ENCODE peak calls at places on chromosomes 12 and 14, in four cellular contexts. U is HepG2, Q is H1, G is GM12892. J is an unnamed sample.

GRCh38 chr12:12608557-12608957 is 3.1 kb upstream of the CREBL2 start:
- DNase-seq in U (peak; percentile 25), Q (no peak), G (no peak), J (no peak)

GRCh38 chr12:12216349-12217017 is 50.4 kb downstream of the LRP6 start:
- DNase-seq in G (no peak), Q (no peak), U (peak; percentile 67), J (no peak)

GRCh38 chr12:104643921-104644669 is 187.3 kb downstream of the CHST11 start:
- DNase-seq in G (no peak), Q (no peak), U (no peak), J (no peak)

GRCh38 chr12:115377781-115378180 is 693.8 kb upstream of the TBX3 start:
- DNase-seq in G (no peak), Q (no peak), U (no peak), J (no peak)

GRCh38 chr12:53575502-53576264 is 50.5 kb downstream of the ATF7 start:
- DNase-seq in U (no peak), G (no peak), Q (no peak), J (no peak)

GRCh38 chr14:68598089-68598488 is 194.8 kb downstream of the ZFP36L1 start:
- DNase-seq in Q (no peak), U (no peak), G (no peak), J (no peak)

GRCh38 chr12:94218244-94218643 is 69.9 kb downstream of the PLXNC1 start:
- DNase-seq in Q (peak; percentile 10), U (no peak), G (no peak), J (no peak)

GRCh38 chr12:2503762-2504161 is 291.0 kb upstream of the FKBP4 start:
- DNase-seq in G (no peak), Q (no peak), U (no peak), J (no peak)

GRCh38 chr12:100992194-100992593 is 197.6 kb downstream of the ANO4 start:
- DNase-seq in Q (no peak), G (no peak), U (no peak), J (no peak)

GRCh38 chr14:92516966-92517350 is 3.4 kb downstream of the RIN3 start:
- DNase-seq in U (no peak), Q (no peak), G (no peak), J (no peak)

GRCh38 chr14:34224221-34224620 is 237.8 kb downstream of the SPTSSA start:
- DNase-seq in Q (no peak), G (no peak), U (no peak), J (no peak)

GRCh38 chr12:10652192-10652591 is 21.7 kb downstream of the STYK1 start:
- DNase-seq in Q (no peak), U (no peak), G (no peak), J (no peak)

GRCh38 chr12:54296393-54297121 is 4.3 kb downstream of the NFE2 start:
- DNase-seq in U (no peak), Q (no peak), G (no peak), J (no peak)

GRCh38 chr12:57852195-57852594 is 5.7 kb upstream of the CTDSP2 start:
- DNase-seq in Q (no peak), U (no peak), G (no peak), J (no peak)

GRCh38 chr14:98138666-98139065 is 1133.3 kb downstream of the BCL11B start:
- DNase-seq in G (peak; percentile 5), U (no peak), Q (peak; percentile 76), J (peak; percentile 13)
- TF ChIP-seq TAF1 in G (no peak), U (no peak), Q (no peak), J (no peak)

GRCh38 chr12:105696-106095 is 39.1 kb downstream of the IQSEC3 start:
- DNase-seq in U (no peak), Q (no peak), G (no peak), J (no peak)

GRCh38 chr12:106118-106561 is 39.6 kb downstream of the IQSEC3 start:
- DNase-seq in G (peak; percentile 65), U (peak; percentile 17), Q (no peak), J (peak; percentile 74)

GRCh38 chr12:102879-103168 is 36.3 kb downstream of the IQSEC3 start:
- DNase-seq in Q (peak; percentile 66), U (no peak), G (no peak), J (no peak)

GRCh38 chr12:103169-103981 is 36.8 kb downstream of the IQSEC3 start:
- DNase-seq in Q (peak; percentile 66), U (no peak), G (no peak), J (no peak)

DNA sequence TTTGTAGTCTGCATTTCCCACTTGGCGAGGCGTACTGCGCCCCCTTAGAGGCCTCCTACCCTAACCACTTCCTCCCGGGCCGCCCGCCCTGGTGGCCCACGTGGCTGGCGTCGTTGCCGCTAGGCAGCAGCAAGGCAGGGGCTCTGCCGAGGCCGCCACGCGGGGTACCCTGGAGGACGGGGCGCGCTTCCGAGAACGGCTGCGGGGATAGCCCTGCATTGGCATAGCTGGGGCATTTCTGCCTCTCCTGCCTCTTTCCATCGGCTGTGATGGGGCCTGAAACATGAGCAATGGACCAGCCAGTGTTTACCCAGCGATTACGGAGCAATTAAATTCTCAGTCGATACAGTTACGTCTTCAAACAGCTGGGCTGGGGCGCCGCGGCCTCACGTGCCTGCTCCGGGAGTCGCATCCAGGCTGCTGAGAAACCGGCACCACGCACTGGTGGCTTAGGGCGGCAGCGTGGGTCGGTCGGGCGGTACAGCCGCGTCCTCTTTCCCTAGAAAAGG is 38.1 kb downstream of the IQSEC3 start:
- DNase-seq in U (peak; percentile 18), Q (peak; percentile 56), G (no peak), J (no peak)
- TF ChIP-seq POLR2A in U (no peak), Q (no peak), G (no peak), J (no peak)

DNA sequence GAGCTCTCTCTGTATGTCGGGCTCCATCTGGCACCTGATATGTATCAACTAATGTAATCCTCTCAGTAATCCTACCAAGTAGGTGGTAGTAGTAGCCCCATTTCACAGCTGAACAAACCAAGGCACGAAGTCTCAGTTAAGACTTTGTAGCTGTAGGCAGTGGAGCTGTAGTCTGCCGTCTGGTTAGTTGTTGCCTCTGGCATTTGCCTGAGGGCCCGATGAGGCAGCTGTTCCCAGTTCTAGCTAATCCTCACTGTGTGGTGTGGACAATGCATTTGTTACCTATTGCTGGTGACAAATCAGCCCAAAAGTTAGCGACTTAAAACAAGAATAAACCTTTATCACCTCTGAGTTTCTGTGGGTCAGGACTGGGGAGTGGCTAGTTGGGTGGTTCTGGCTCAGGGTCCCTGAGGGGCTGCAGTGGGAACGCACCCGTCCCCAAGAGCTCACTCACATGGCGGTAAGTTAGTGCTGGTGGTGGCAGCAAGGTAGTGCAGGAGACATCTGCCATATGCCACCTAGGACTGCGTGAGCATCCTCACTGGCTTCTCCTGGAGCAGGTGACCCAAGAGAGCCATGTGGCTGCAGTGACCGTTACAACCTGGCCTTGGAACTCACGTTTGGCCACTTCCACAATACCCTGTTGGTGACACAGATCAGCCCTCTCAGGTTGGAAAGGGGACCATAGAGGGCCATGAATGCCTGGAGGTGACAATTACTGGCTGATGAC is 5.6 kb downstream of the AACS start:
- DNase-seq in G (no peak), U (no peak), Q (no peak), J (no peak)
- TF ChIP-seq POLR2AphosphoS5 in G (no peak), U (no peak), Q (no peak), J (no peak)

DNA sequence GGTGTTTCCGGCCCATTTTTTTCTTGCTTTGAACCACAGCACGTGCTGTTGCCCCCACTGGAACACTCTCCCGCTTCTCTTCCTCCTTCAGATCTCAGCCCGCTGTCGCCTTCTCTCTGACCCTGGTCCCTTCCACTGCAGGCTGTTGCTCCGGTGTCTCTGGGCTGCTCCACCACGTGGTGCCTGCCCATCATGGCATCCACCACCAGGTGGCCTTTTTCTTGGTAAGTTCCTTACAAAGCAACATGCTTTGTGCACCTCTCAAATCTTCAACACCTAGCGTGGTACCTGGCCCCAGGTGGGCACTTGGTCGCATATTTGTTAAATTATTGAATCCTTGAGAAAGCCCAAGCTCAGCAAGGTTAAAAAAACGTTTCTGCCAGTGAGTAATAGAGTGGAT is 19.1 kb downstream of the TUNAR start:
- DNase-seq in Q (peak; percentile 77), U (peak; percentile 18), G (no peak), J (no peak)
- TF ChIP-seq TAF1 in Q (no peak), U (no peak), G (no peak), J (no peak)

GRCh38 chr12:63779498-63780481 is at the start of gene RXYLT1:
- DNase-seq in U (peak; percentile 48), G (peak; percentile 73), Q (peak; percentile 91), J (peak; percentile 81)
- TF ChIP-seq POLR2A in U (peak; percentile 94), G (peak; percentile 87), Q (no peak), J (peak; percentile 57)

DNA sequence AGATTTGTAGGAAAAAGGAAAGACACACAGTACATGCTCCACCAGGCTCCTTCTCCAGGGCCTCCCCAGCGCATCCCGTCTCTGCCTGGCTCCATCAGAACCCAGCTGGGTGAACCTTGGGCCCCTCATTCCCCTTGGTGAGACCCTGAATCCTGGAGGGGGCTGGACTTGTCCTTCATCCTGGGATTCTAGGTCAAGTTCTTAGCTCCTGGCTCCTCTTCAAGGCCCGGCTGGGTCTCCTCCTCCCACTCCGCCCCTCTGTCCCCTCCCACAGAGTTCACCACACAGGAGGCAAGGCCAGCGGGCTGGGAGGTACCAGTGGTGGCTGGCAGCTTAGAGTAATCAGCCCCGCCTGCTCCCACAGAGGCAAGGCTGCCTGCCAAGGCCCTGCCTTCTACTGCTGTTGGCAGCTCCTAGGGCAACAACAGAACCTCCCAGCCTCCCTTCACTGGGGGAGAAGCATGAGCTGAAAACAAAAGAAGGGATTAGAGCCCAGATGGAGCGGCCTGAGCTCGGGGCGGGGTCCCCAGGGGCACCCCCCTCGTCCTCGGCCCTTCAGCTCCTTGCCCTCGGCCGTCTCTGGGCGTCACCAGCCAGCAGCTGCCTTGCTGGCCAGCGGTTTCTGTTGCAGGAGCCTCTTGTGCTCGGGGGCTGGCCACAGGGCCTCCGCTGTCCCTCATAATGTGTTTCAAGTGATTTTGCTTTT is 49.4 kb downstream of the PSMA6 start:
- DNase-seq in G (no peak), U (peak; percentile 91), Q (no peak), J (no peak)
- TF ChIP-seq POLR2AphosphoS5 in G (no peak), U (peak; percentile 59), Q (no peak), J (no peak)

GRCh38 chr12:6745751-6746525 is 7.0 kb downstream of the MLF2 start:
- DNase-seq in Q (no peak), G (no peak), U (no peak), J (no peak)
- TF ChIP-seq TAF1 in Q (no peak), G (no peak), U (no peak), J (no peak)

DNA sequence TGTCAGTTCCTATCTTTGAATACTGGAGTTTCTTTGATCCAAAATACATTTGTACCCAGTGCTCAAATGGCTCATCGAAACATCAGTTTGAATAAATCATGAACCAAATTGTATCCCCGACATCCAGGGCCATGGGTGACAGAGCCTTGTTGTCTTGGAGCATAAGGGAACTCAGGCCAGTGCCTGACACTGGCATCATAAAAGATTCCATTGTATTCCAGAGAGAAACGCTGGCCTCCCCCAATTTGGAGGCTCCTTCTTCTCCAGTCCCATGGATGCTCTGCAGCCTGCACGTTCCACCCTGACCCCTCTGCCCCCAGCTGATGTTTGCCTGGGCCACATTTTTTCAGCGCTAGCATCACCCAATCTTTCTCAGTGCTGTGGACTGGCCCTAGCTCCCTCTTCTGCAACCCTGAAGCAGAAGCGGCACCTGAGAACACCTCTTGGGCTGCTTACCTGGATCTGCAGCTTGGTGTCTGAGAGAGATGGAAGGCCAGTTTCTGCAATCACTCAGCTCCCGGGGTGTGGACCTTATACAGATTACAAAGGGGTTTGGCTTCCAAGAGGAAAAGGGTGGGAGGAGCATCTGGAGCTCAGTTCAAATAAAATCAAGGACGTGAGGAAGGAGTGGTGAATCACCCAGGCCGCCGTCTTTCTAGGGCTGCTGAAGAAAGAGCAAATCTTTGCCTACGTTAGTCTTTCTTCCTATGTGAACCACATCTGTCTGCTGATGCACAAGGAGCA is at the start of gene RNASE1:
- DNase-seq in Q (no peak), U (peak; percentile 33), G (no peak), J (no peak)
- TF ChIP-seq POLR2A in Q (no peak), U (no peak), G (no peak), J (no peak)

J was measured in GM12891.